ENCODE peak calls at places on chromosomes 7 and 10, in six cellular contexts. A is endothelial cell; U is prostate gland; O is cardiac fibroblast; P is CD4-positive, alpha-beta T cell; I is Calu3. R is an unnamed sample.

GRCh38 chr7:17444151-17444550 is 145.7 kb downstream of the AHR start:
- DNase-seq in A (no peak), U (no peak), O (no peak), P (no peak), I (no peak), R (no peak)

GRCh38 chr7:106485031-106485551 is 175.9 kb downstream of the CCDC71L start:
- DNase-seq in A (no peak), U (no peak), O (peak), P (no peak), I (no peak), R (no peak)

GRCh38 chr10:119461380-119461779 is 81.1 kb downstream of the RGS10 start:
- DNase-seq in A (no peak), U (no peak), O (no peak), P (no peak), I (peak), R (no peak)

GRCh38 chr7:42219447-42219846 is 17.6 kb downstream of the GLI3 start:
- DNase-seq in A (no peak), U (peak), O (no peak), P (no peak), I (no peak), R (no peak)

GRCh38 chr10:117271427-117271826 is 30.5 kb downstream of the SLC18A2 start:
- DNase-seq in A (no peak), U (no peak), O (peak), P (no peak), I (no peak), R (no peak)

GRCh38 chr7:111736475-111736874 is 174.2 kb upstream of the IMMP2L start:
- DNase-seq in A (no peak), U (no peak), O (peak), P (no peak), I (no peak), R (no peak)

GRCh38 chr7:50341709-50342108 is 37.2 kb downstream of the IKZF1 start:
- DNase-seq in A (no peak), U (no peak), O (no peak), P (no peak), I (no peak), R (no peak)

GRCh38 chr7:108290344-108291134 is 160.4 kb upstream of the LAMB4 start:
- DNase-seq in A (no peak), U (no peak), O (peak), P (no peak), I (no peak), R (no peak)

GRCh38 chr10:5525581-5526271 is 965 bp downstream of the CALML3 start:
- DNase-seq in A (no peak), U (no peak), O (peak), P (no peak), I (no peak), R (no peak)

GRCh38 chr7:41333506-41333905 is 369.4 kb downstream of the INHBA start:
- DNase-seq in A (no peak), U (no peak), O (peak), P (no peak), I (no peak), R (no peak)

GRCh38 chr7:49660170-49660783 is 113.2 kb upstream of the VWC2 start:
- DNase-seq in A (no peak), U (no peak), O (no peak), P (no peak), I (no peak), R (no peak)

GRCh38 chr10:11345224-11346054 is 266.0 kb downstream of the USP6NL start:
- DNase-seq in A (peak), U (peak), O (peak), P (no peak), I (peak), R (no peak)

GRCh38 chr7:90736968-90737939 is 141.1 kb downstream of the CDK14 start:
- DNase-seq in A (no peak), U (no peak), O (no peak), P (no peak), I (no peak), R (peak)

GRCh38 chr10:128900456-128900855 is 566.6 kb upstream of the MGMT start:
- DNase-seq in A (no peak), U (no peak), O (no peak), P (no peak), I (no peak), R (no peak)

GRCh38 chr7:30698481-30698880 is 16.2 kb upstream of the CRHR2 start:
- DNase-seq in A (no peak), U (no peak), O (no peak), P (no peak), I (no peak), R (no peak)

GRCh38 chr7:585229-585711 is 65.6 kb upstream of the PDGFA start:
- DNase-seq in A (no peak), U (no peak), O (peak), P (peak), I (no peak), R (peak)

GRCh38 chr10:323651-324293 is 188.5 kb downstream of the ZMYND11 start:
- DNase-seq in A (no peak), U (no peak), O (peak), P (peak), I (peak), R (peak)

DNA sequence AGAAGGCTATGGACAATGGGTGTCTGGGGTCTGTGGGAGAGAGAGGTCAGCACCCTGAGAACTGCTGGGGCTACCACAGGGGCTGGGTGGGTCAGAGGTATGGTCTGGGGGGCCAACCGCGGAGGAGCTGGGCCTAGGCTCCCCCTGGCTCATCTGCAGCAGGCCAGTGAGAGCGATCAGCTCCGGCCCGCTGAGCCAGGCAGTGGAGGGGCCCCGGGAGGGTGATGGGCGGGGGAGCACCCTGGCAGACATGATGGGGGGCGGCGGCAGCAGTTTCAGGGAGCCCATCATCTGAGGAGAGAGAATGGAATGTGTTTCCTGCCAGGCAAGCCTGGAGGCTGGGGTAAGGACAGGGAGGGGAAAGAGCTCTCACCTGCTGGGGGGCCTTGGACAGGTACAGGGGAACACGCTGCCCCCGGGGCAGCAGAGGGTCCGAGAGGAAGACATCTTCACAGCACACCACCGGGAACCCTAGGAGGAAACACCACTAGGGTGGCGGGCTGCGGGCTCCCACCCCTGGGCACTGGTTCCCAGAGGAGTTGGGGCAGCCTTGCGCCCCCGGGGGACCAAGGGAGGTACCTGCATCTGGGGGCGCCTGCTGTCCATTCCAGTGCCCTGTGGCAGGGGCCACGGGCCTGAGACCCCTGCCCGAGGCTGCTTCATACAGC is 1.3 kb downstream of the SAP25 start:
- DNase-seq in A (no peak), U (no peak), O (no peak), P (no peak), I (no peak), R (no peak)
- TF ChIP-seq CTCF in A (no peak), U (no peak), O (no peak), P (no peak), I (no peak), R (no peak)

GRCh38 chr10:89836840-89837172 is 135.4 kb downstream of the KIF20B start:
- DNase-seq in A (no peak), U (no peak), O (no peak), P (no peak), I (no peak), R (no peak)

GRCh38 chr10:89838002-89838615 is 136.7 kb downstream of the KIF20B start:
- DNase-seq in A (no peak), U (peak), O (no peak), P (no peak), I (no peak), R (peak)

GRCh38 chr10:89837173-89838001 is 136.0 kb downstream of the KIF20B start:
- DNase-seq in A (no peak), U (peak), O (peak), P (peak), I (peak), R (peak)
- TF ChIP-seq CTCF in A (no peak), U (no peak), O (peak), P (no peak), I (no peak), R (peak)

DNA sequence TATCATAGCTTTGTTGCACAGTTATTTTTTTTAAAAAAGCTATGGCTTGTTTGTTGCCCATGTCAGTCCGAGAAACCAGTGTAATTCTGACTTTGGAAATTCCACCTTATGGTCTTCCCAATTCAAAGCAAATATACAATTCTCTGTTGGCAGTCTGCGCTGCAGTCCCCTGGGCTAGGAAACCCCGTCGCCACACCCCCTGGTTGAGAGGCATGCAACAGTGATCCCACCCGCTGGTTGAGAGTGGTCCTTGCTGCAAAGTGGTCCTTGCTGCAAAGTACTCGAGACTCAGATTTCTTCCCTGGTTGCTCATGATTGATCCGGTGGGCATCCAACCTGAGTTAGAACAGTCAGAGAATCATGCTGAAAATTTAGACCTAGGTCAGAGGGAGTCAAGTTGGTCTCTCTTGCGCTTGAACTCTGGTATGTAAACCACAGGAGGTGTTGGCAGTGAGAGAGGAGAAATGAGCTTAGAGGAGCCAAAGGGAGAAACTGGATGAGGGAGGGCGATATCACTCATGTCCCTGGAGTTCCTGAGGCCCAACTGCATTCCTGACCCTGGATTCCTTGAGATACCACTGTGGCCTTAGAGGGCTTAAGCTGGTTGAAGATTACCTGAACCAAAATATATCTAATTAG is 45.0 kb upstream of the STK17A start:
- DNase-seq in A (no peak), U (no peak), O (peak), P (no peak), I (no peak), R (no peak)
- TF ChIP-seq CTCF in A (no peak), U (no peak), O (no peak), P (no peak), I (no peak), R (no peak)

DNA sequence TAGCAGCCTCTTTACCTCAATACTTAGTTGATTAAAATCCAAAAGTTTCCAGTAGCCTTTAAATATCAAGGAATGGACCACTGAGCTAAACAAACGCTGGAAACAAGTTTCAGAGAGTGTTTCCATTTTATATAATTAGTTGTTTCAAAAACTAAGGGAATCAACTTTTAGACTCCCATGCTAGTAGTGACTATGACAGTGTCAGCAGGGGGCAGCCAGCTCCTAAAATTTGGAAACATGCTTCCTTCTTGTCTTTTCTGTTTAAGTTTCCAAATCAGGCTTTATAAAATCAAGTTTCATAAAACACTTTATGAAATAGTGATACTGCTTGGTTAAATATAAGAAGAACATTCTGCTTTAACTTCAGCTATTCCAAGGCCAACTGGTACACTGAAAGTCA is 138.2 kb upstream of the TMEM229A start:
- DNase-seq in A (peak), U (no peak), O (peak), P (no peak), I (peak), R (no peak)
- TF ChIP-seq CTCF in A (no peak), U (no peak), O (no peak), P (no peak), I (peak), R (peak)

GRCh38 chr7:146116452-146117219 is at the start of gene CNTNAP2:
- DNase-seq in A (peak), U (peak), O (peak), P (no peak), I (no peak), R (no peak)
- TF ChIP-seq CTCF in A (no peak), U (no peak), O (no peak), P (no peak), I (no peak), R (no peak)

GRCh38 chr10:93977442-93977841 is 16.3 kb upstream of the PLCE1 start:
- DNase-seq in A (no peak), U (no peak), O (no peak), P (no peak), I (no peak), R (no peak)
- TF ChIP-seq CTCF in A (no peak), U (no peak), O (no peak), P (no peak), I (no peak), R (no peak)

DNA sequence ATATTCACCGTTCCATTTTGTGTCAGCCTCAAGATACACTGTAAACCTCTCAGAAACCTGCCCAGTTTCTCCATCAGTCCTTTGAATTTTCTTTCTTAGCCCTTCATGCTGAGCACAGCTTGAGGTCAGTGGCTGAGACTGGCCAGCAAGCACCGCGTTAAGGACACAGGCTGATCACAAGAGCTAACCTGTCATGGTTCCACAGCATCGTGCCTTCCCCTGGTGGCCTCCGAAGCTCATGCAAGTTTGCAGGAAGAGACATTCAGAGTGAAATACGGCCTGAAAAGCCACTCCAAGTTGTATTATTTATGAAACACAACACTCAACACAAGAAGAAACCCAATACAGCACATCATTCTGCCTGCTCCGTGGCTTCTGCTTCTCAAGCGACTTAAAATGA is 57.0 kb upstream of the PFKP start:
- DNase-seq in A (no peak), U (no peak), O (no peak), P (no peak), I (no peak), R (no peak)
- TF ChIP-seq CTCF in A (no peak), U (no peak), O (no peak), P (no peak), I (no peak), R (no peak)

DNA sequence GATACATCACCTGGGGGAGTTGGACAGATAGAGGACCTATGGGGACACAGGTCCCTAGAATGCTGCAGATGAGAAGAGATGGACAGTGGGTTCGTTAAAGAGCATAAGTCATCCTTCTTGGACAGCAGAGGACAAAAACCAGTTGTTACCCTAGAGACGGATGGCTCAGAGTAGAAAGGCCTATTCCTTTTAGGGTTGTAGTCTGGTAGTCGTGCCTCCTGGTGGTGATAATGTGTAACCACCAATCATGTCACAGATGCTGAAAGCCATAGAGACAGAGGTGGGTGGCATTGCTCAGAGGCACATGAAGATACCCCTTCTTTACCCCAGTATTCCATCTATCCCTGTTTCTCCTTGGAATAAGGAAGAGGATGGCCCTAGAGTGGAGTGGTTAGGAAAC is 554.6 kb downstream of the SORCS1 start:
- DNase-seq in A (no peak), U (no peak), O (peak), P (no peak), I (no peak), R (no peak)
- TF ChIP-seq CTCF in A (peak), U (no peak), O (peak), P (no peak), I (no peak), R (no peak)

DNA sequence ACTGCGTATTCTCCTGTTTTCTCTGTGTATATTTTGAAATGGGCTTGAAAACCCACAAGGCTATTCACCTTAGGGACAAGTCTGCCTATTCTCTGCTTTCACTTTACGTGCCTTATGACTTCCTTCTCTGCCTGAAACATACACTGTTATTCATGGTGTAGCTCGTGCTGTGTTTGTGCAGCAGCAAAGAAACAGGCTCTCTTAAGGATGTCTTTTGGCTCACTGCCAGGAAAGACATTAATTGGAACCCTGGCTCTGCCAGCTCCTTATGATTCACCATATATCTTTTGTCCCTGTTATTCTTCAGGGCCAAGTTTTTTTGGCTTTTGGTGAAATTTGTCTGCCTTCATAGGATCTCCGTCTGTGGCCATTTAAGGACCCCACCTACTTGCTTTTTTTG is 92.4 kb downstream of the TMEM106B start:
- DNase-seq in A (no peak), U (no peak), O (peak), P (no peak), I (no peak), R (no peak)
- TF ChIP-seq CTCF in A (no peak), U (no peak), O (no peak), P (no peak), I (no peak), R (no peak)

GRCh38 chr10:34249634-34250033 is 565.5 kb downstream of the PARD3 start:
- DNase-seq in A (no peak), U (no peak), O (no peak), P (no peak), I (no peak), R (no peak)
- TF ChIP-seq CTCF in A (no peak), U (no peak), O (no peak), P (no peak), I (no peak), R (no peak)